ENCODE peak calls at places on chromosomes 5 and 9, in six cellular contexts. F is lung, C is NCI-H2029, J is astrocyte, L is AG09309, P is AG08395. B is an unnamed sample.

GRCh38 chr5:155711882-155712281 is 615.1 kb upstream of the SGCD start:
- DNase-seq in F (no peak), C (no peak), J (no peak), L (no peak), P (no peak), B (no peak)

GRCh38 chr9:34998266-34998665 is 8.7 kb downstream of the DNAJB5 start:
- DNase-seq in F (no peak), C (no peak), J (no peak), L (no peak), P (no peak), B (no peak)

GRCh38 chr9:136245194-136246150 is at the start of gene QSOX2:
- DNase-seq in F (peak; percentile 76), C (peak; percentile 68), J (peak; percentile 29), L (no peak), P (peak; percentile 97), B (no peak)

GRCh38 chr5:77213601-77214000 is 3.1 kb downstream of the PDE8B start:
- DNase-seq in F (no peak), C (no peak), J (no peak), L (no peak), P (no peak), B (no peak)

GRCh38 chr9:136120119-136120393 is 1.4 kb upstream of the TMEM250 start:
- DNase-seq in F (no peak), C (no peak), J (no peak), L (no peak), P (no peak), B (no peak)

GRCh38 chr5:176692835-176693476 is 45.7 kb downstream of the TSPAN17 start:
- DNase-seq in F (peak; percentile 36), C (peak; percentile 20), J (no peak), L (no peak), P (no peak), B (no peak)

GRCh38 chr5:139812836-139813805 is 17.5 kb downstream of the PSD2 start:
- DNase-seq in F (no peak), C (no peak), J (no peak), L (no peak), P (no peak), B (no peak)

GRCh38 chr5:28313543-28314334 is 1275.4 kb upstream of the CDH9 start:
- DNase-seq in F (no peak), C (no peak), J (peak; percentile 4), L (no peak), P (no peak), B (peak; percentile 65)

GRCh38 chr5:53871772-53872171 is 311.3 kb downstream of the NDUFS4 start:
- DNase-seq in F (no peak), C (no peak), J (no peak), L (no peak), P (no peak), B (no peak)

GRCh38 chr9:114850871-114851270 is 45.0 kb upstream of the TNFSF15 start:
- DNase-seq in F (no peak), C (no peak), J (peak; percentile 29), L (no peak), P (no peak), B (no peak)

GRCh38 chr5:89869346-89869745 is 540.2 kb downstream of the CETN3 start:
- DNase-seq in F (no peak), C (no peak), J (no peak), L (no peak), P (no peak), B (no peak)

GRCh38 chr9:125744616-125745387 is 2.4 kb upstream of the PBX3 start:
- DNase-seq in F (no peak), C (no peak), J (peak; percentile 91), L (peak; percentile 66), P (peak; percentile 75), B (peak; percentile 93)

GRCh38 chr5:118611332-118611945 is 376.9 kb downstream of the DTWD2 start:
- DNase-seq in F (no peak), C (no peak), J (no peak), L (peak; percentile 3), P (peak; percentile 62), B (peak; percentile 15)

GRCh38 chr9:136803551-136804508 is 3.9 kb upstream of the RABL6 start:
- DNase-seq in F (no peak), C (peak; percentile 15), J (no peak), L (no peak), P (no peak), B (no peak)

GRCh38 chr9:95230046-95230445 is 87.5 kb downstream of the FANCC start:
- DNase-seq in F (no peak), C (no peak), J (no peak), L (no peak), P (no peak), B (no peak)

GRCh38 chr5:65062684-65063083 is 294.0 kb downstream of the CWC27 start:
- DNase-seq in F (no peak), C (no peak), J (peak; percentile 86), L (peak; percentile 93), P (peak; percentile 97), B (peak; percentile 96)

GRCh38 chr9:74824654-74825053 is 63.1 kb downstream of the TRPM6 start:
- DNase-seq in F (no peak), C (no peak), J (no peak), L (peak; percentile 7), P (no peak), B (peak; percentile 63)

GRCh38 chr9:69444021-69444420 is 119.0 kb downstream of the ENTREP1 start:
- DNase-seq in F (no peak), C (no peak), J (peak; percentile 77), L (peak; percentile 28), P (peak; percentile 75), B (peak; percentile 77)

GRCh38 chr5:142841511-142842255 is 71.5 kb downstream of the ARHGAP26 start:
- DNase-seq in F (no peak), C (no peak), J (peak; percentile 53), L (no peak), P (peak; percentile 80), B (no peak)

GRCh38 chr9:127450170-127450830 is 906 bp downstream of the RPL12 start:
- DNase-seq in F (no peak), C (no peak), J (no peak), L (no peak), P (peak; percentile 50), B (no peak)

GRCh38 chr9:38003946-38004808 is 64.8 kb downstream of the SHB start:
- DNase-seq in F (no peak), C (no peak), J (no peak), L (no peak), P (no peak), B (no peak)

GRCh38 chr5:173010547-173011464 is 27.2 kb downstream of the ATP6V0E1 start:
- DNase-seq in F (peak; percentile 69), C (no peak), J (no peak), L (no peak), P (peak; percentile 23), B (no peak)

GRCh38 chr9:107733530-107733907 is 243.9 kb upstream of the KLF4 start:
- DNase-seq in F (no peak), C (no peak), J (no peak), L (no peak), P (peak; percentile 48), B (no peak)

GRCh38 chr5:83548556-83548955 is 77.0 kb downstream of the VCAN start:
- DNase-seq in F (no peak), C (no peak), J (peak; percentile 95), L (peak; percentile 60), P (peak; percentile 55), B (no peak)

GRCh38 chr5:75018805-75019587 is 33.4 kb downstream of the GCNT4 start:
- DNase-seq in F (no peak), C (no peak), J (no peak), L (no peak), P (no peak), B (no peak)

GRCh38 chr9:75866273-75866871 is 24.1 kb upstream of the PCSK5 start:
- DNase-seq in F (peak; percentile 51), C (peak; percentile 25), J (peak; percentile 28), L (no peak), P (peak; percentile 37), B (peak; percentile 46)

GRCh38 chr9:133167769-133168168 is 4.1 kb upstream of the GBGT1 start:
- DNase-seq in F (no peak), C (no peak), J (no peak), L (no peak), P (no peak), B (no peak)

GRCh38 chr9:108860354-108860753 is 1.7 kb upstream of the ACTL7A start:
- DNase-seq in F (no peak), C (no peak), J (no peak), L (no peak), P (no peak), B (no peak)

GRCh38 chr9:7177383-7177782 is 419.6 kb downstream of the KDM4C start:
- DNase-seq in F (no peak), C (no peak), J (no peak), L (no peak), P (no peak), B (no peak)

GRCh38 chr9:131810351-131811170 is 70.7 kb upstream of the RAPGEF1 start:
- DNase-seq in F (no peak), C (peak; percentile 70), J (no peak), L (no peak), P (no peak), B (no peak)

GRCh38 chr5:128749584-128749983 is 211.5 kb upstream of the FBN2 start:
- DNase-seq in F (no peak), C (no peak), J (no peak), L (no peak), P (no peak), B (no peak)

GRCh38 chr5:181149806-181150733 is 2.7 kb downstream of the OR2V2 start:
- DNase-seq in F (no peak), C (no peak), J (no peak), L (no peak), P (no peak), B (no peak)

GRCh38 chr9:129392093-129392541 is 214.1 kb upstream of the IER5L start:
- DNase-seq in F (no peak), C (no peak), J (no peak), L (no peak), P (no peak), B (no peak)

GRCh38 chr5:10866913-10867312 is 105.9 kb upstream of the DAP start:
- DNase-seq in F (no peak), C (no peak), J (no peak), L (no peak), P (no peak), B (no peak)

GRCh38 chr5:118937393-118938061 is 50.8 kb downstream of the DTWD2 start:
- DNase-seq in F (no peak), C (no peak), J (no peak), L (no peak), P (no peak), B (no peak)